ENCODE peak calls at places on chromosomes 5 and 9, in four cellular contexts. V is activated CD4-positive, alpha-beta T cell treated with anti-CD3 and anti-CD28 coated beads for 48 hours; K is Right ventricle myocardium superior; B is M059J. N is an unnamed sample.

GRCh38 chr9:107674937-107675277 is 185.3 kb upstream of the KLF4 start:
- DNase-seq in V (no peak), B (no peak), K (peak), N (no peak)

GRCh38 chr9:86521322-86521721 is 167.1 kb upstream of the TUT7 start:
- DNase-seq in V (no peak), B (no peak), K (no peak), N (no peak)

GRCh38 chr5:17190242-17190778 is 27.1 kb upstream of the BASP1 start:
- DNase-seq in B (peak), K (no peak), V (peak), N (peak)

GRCh38 chr5:137486707-137487106 is 12.4 kb downstream of the SPOCK1 start:
- DNase-seq in B (peak), V (no peak), K (no peak), N (peak)

GRCh38 chr9:78234810-78235209 is 1.1 kb upstream of the CEP78 start:
- DNase-seq in B (no peak), K (no peak), V (no peak), N (peak)

GRCh38 chr9:73151653-73152382 is at the start of gene ANXA1:
- DNase-seq in B (peak), V (no peak), K (no peak), N (peak)

GRCh38 chr9:81629440-81629839 is 59.9 kb downstream of the TLE1 start:
- DNase-seq in K (no peak), V (no peak), B (no peak), N (no peak)

GRCh38 chr5:111742595-111742994 is 14.4 kb downstream of the NREP start:
- DNase-seq in K (no peak), V (no peak), B (peak), N (peak)

GRCh38 chr9:110192531-110193326 is 15.2 kb downstream of the C9orf152 start:
- DNase-seq in V (no peak), K (no peak), B (peak), N (peak)

GRCh38 chr5:133256276-133256675 is 204.5 kb downstream of the HSPA4 start:
- DNase-seq in K (no peak), B (no peak), V (no peak), N (no peak)

GRCh38 chr5:172864161-172864560 is 30.1 kb downstream of the ERGIC1 start:
- DNase-seq in B (no peak), V (no peak), K (peak), N (no peak)

GRCh38 chr9:96080364-96080763 is 204.9 kb downstream of the ERCC6L2 start:
- DNase-seq in B (peak), K (no peak), V (no peak), N (peak)

GRCh38 chr9:4774209-4774608 is 18.5 kb upstream of the RCL1 start:
- DNase-seq in K (no peak), V (no peak), B (peak), N (peak)

GRCh38 chr9:120886490-120886967 is 9.5 kb upstream of the PHF19 start:
- DNase-seq in V (no peak), B (peak), K (peak), N (peak)

GRCh38 chr5:88745093-88745696 is 137.8 kb downstream of the MEF2C start:
- DNase-seq in V (no peak), K (no peak), B (no peak), N (peak)

GRCh38 chr5:159669559-159669958 is 246.7 kb upstream of the ADRA1B start:
- DNase-seq in K (no peak), B (no peak), V (no peak), N (no peak)

GRCh38 chr5:38738898-38739743 is 106.7 kb upstream of the OSMR start:
- DNase-seq in B (peak), V (no peak), K (no peak), N (peak)

GRCh38 chr9:20683351-20684034 is 566 bp upstream of the FOCAD start:
- DNase-seq in V (peak), B (peak), K (peak), N (peak)

GRCh38 chr5:139749242-139749641 is 46.4 kb upstream of the PSD2 start:
- DNase-seq in K (no peak), B (peak), V (peak), N (no peak)

GRCh38 chr9:131798166-131798565 is 58.3 kb upstream of the RAPGEF1 start:
- DNase-seq in K (no peak), B (no peak), V (no peak), N (no peak)

GRCh38 chr9:79686381-79687130 is 114.8 kb downstream of the TLE4 start:
- DNase-seq in V (no peak), B (peak), K (no peak), N (peak)

GRCh38 chr9:131405858-131406566 is 12.1 kb downstream of the PRRC2B start:
- DNase-seq in V (no peak), B (no peak), K (no peak), N (no peak)

GRCh38 chr5:759781-760362 is 24.7 kb downstream of the ZDHHC11B start:
- DNase-seq in K (no peak), V (peak), B (no peak), N (no peak)

GRCh38 chr9:133674091-133674490 is 37.9 kb downstream of the DBH start:
- DNase-seq in V (no peak), B (no peak), K (peak), N (no peak)

GRCh38 chr9:124771867-124772621 is 933 bp upstream of the NR6A1 start:
- DNase-seq in V (peak), B (peak), K (peak), N (peak)

GRCh38 chr5:57102905-57103255 is 71.0 kb upstream of the GPBP1 start:
- DNase-seq in B (no peak), K (no peak), V (no peak), N (no peak)

GRCh38 chr9:94987731-94988130 is 261.2 kb downstream of the AOPEP start:
- DNase-seq in V (no peak), B (no peak), K (no peak), N (no peak)

GRCh38 chr9:109417585-109418544 is 80.2 kb downstream of the PTPN3 start:
- DNase-seq in V (no peak), K (no peak), B (no peak), N (no peak)

GRCh38 chr9:110257097-110257955 is 1.0 kb upstream of the TXN start:
- DNase-seq in B (no peak), K (peak), V (peak), N (peak)

GRCh38 chr9:105415344-105415980 is 32.4 kb upstream of the FSD1L start:
- DNase-seq in V (peak), B (peak), K (no peak), N (peak)

GRCh38 chr5:169905017-169905416 is 75.3 kb downstream of the INSYN2B start:
- DNase-seq in B (no peak), V (no peak), K (no peak), N (no peak)

GRCh38 chr9:121830441-121831140 is 179.2 kb downstream of the DAB2IP start:
- DNase-seq in B (no peak), K (no peak), V (no peak), N (no peak)

GRCh38 chr5:103228588-103228987 is 30.0 kb upstream of the MACIR start:
- DNase-seq in B (no peak), V (no peak), K (no peak), N (no peak)